ENCODE peak calls at places on chromosomes 16 and 17, in six cellular contexts. D is IMR-90, W is H9, X is trophoblast cell, I is mesenchymal stem cell, C is H1. T is an unnamed sample.

GRCh38 chr17:48528153-48528912 is 2.5 kb downstream of the HOXB1 start:
- DNase-seq in D (no peak), W (peak; percentile 74), X (no peak), I (peak; percentile 10), C (no peak), T (no peak)

GRCh38 chr16:79721186-79721745 is 120.7 kb upstream of the MAF start:
- DNase-seq in D (no peak), W (no peak), X (no peak), I (no peak), C (no peak), T (no peak)

GRCh38 chr16:70756071-70756470 is 44.9 kb downstream of the VAC14 start:
- DNase-seq in D (no peak), W (no peak), X (no peak), I (no peak), C (no peak), T (no peak)

GRCh38 chr17:38577244-38577643 is 28.5 kb downstream of the SRCIN1 start:
- DNase-seq in D (no peak), W (no peak), X (no peak), I (no peak), C (no peak), T (no peak)

GRCh38 chr16:9670058-9670457 is 512.2 kb downstream of the GRIN2A start:
- DNase-seq in D (no peak), W (peak; percentile 50), X (no peak), I (no peak), C (no peak), T (peak; percentile 31)

GRCh38 chr16:50266337-50267091 is at the start of gene ADCY7:
- DNase-seq in D (peak; percentile 78), W (peak; percentile 57), X (peak; percentile 60), I (peak; percentile 85), C (no peak), T (no peak)

GRCh38 chr17:44197107-44197506 is 2.6 kb downstream of the ATXN7L3 start:
- DNase-seq in D (no peak), W (no peak), X (no peak), I (no peak), C (no peak), T (no peak)

GRCh38 chr17:3828151-3828851 is 17.7 kb downstream of the NCBP3 start:
- DNase-seq in D (peak; percentile 86), W (no peak), X (no peak), I (peak; percentile 68), C (no peak), T (no peak)

GRCh38 chr16:1818204-1818872 is 8.3 kb downstream of the HAGH start:
- DNase-seq in D (no peak), W (no peak), X (no peak), I (no peak), C (no peak), T (no peak)

GRCh38 chr16:48064971-48065370 is 90.8 kb downstream of the ABCC12 start:
- DNase-seq in D (peak; percentile 42), W (no peak), X (peak; percentile 23), I (peak; percentile 19), C (no peak), T (no peak)

GRCh38 chr17:15930426-15930825 is 14.5 kb upstream of the ADORA2B start:
- DNase-seq in D (no peak), W (no peak), X (no peak), I (no peak), C (no peak), T (no peak)

GRCh38 chr17:41785876-41786226 is 660 bp downstream of the JUP start:
- DNase-seq in D (no peak), W (peak; percentile 87), X (no peak), I (no peak), C (no peak), T (no peak)

GRCh38 chr17:69103557-69104233 is 38.0 kb downstream of the ABCA6 start:
- DNase-seq in D (no peak), W (no peak), X (peak; percentile 98), I (no peak), C (no peak), T (no peak)

GRCh38 chr17:81967533-81968395 is 6.8 kb upstream of the NOTUM start:
- DNase-seq in D (peak; percentile 32), W (peak; percentile 95), X (peak; percentile 86), I (peak; percentile 81), C (peak; percentile 43), T (peak; percentile 83)

GRCh38 chr17:27381007-27381501 is 75.2 kb upstream of the KSR1 start:
- DNase-seq in D (peak; percentile 20), W (peak; percentile 93), X (peak; percentile 78), I (peak; percentile 38), C (peak; percentile 68), T (peak; percentile 49)

GRCh38 chr16:57092786-57093301 is 461 bp downstream of the CPNE2 start:
- DNase-seq in D (no peak), W (peak; percentile 55), X (peak; percentile 39), I (peak; percentile 42), C (no peak), T (no peak)

GRCh38 chr16:67968440-67969285 is at the start of gene SLC12A4:
- DNase-seq in D (peak; percentile 65), W (peak; percentile 93), X (peak; percentile 87), I (peak; percentile 85), C (no peak), T (peak; percentile 64)

GRCh38 chr17:72726936-72727335 is 365.6 kb downstream of the SLC39A11 start:
- DNase-seq in D (peak; percentile 77), W (no peak), X (no peak), I (peak; percentile 77), C (no peak), T (no peak)

GRCh38 chr17:45016823-45017222 is 34.6 kb downstream of the DCAKD start:
- DNase-seq in D (no peak), W (peak; percentile 81), X (peak; percentile 6), I (no peak), C (no peak), T (no peak)

GRCh38 chr17:43534909-43535308 is 11.2 kb downstream of the ETV4 start:
- DNase-seq in D (no peak), W (no peak), X (no peak), I (no peak), C (no peak), T (no peak)

GRCh38 chr17:76074390-76075363 is at the start of gene GALR2:
- DNase-seq in D (no peak), W (peak; percentile 72), X (no peak), I (no peak), C (no peak), T (no peak)

GRCh38 chr17:5759501-5759925 is 175.2 kb upstream of the NLRP1 start:
- DNase-seq in D (no peak), W (no peak), X (no peak), I (no peak), C (no peak), T (no peak)

GRCh38 chr17:1724351-1724868 is at the start of gene WDR81:
- DNase-seq in D (peak; percentile 79), W (peak; percentile 94), X (peak; percentile 74), I (peak; percentile 84), C (no peak), T (peak; percentile 68)

DNA sequence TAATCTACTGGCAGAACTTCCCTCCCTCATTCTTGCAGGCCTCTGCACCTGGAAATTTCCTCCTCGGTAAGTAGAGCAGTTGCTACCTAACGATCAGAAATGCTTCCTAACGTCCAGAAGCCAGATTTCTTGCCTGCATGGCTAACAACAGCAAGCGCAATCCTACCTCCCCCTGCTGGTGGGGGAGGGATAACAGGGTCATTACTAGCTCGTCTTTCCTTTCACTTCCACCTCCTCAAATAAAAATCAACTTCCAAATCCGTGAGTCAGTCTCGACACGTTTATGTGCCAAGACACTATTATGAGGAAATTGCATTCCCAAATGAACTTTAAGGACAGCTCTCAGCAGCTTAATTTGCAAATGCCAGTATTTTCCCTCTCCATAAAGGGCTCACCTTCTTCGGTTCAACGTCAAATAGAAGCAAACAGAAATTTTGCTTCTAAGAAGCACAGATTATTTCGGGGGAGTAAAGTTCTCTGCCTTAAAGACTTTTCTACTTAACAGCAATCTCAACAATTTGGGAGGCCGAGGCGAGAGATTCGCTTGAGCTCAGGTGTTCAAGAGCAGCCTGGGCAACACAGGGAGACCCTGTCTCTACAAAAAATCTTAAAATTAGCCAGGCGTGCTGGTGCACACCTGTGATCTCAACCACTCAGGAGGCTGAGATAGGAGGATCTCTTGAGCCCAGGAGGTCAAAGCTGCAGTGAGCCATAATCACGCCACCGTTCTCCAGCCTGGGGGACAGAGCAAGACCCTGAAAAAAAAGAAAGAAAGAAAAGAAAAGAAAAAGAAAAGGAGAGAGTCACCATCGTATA is 188.6 kb upstream of the PSMD7 start:
- DNase-seq in D (peak; percentile 2), W (peak; percentile 79), X (peak; percentile 81), I (peak; percentile 4), C (peak; percentile 69), T (peak; percentile 39)
- H2AFZ ChIP-seq in D (no peak overlapping the region), W (no peak overlapping the region), X (peak overlapping the region; percentile 35), I (no peak overlapping the region), C (peak overlapping the region; percentile 99), T (peak overlapping the region; percentile 18)

DNA sequence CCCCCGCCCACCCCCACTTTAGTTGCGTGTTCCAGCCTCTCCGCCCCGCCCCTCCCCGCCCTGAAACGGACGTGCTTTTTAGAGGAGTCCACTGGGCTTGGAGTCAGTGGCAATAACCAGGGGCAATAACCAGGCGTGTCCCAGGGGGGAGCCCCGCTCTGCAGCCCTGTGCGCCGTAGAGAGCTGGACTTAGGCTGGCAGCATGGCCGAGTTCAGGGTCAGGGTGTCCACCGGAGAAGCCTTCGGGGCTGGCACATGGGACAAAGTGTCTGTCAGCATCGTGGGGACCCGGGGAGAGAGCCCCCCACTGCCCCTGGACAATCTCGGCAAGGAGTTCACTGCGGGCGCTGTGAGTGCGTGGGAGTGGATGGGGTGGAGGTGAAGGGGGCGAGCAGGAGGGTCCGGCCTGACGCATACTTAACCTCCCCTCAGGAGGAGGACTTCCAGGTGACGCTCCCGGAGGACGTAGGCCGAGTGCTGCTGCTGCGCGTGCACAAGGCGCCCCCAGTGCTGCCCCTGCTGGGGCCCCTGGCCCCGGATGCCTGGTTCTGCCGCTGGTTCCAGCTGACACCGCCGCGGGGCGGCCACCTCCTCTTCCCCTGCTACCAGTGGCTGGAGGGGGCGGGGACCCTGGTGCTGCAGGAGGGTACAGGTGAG is at the start of gene ALOX15B:
- DNase-seq in D (no peak), W (peak; percentile 81), X (no peak), I (no peak), C (no peak), T (no peak)
- H3K23ac ChIP-seq in D (no peak within 1 kb of the TSS), W (no peak within 1 kb of the TSS), X (no peak within 1 kb of the TSS), I (no peak within 1 kb of the TSS), C (no peak within 1 kb of the TSS), T (peak within 1 kb of the TSS; percentile 34)

GRCh38 chr16:26826500-26826899 is 240.2 kb upstream of the C16orf82 start:
- DNase-seq in D (no peak), W (no peak), X (no peak), I (no peak), C (no peak), T (no peak)

GRCh38 chr16:26827386-26827785 is 239.3 kb upstream of the C16orf82 start:
- DNase-seq in D (no peak), W (no peak), X (no peak), I (no peak), C (no peak), T (no peak)

DNA sequence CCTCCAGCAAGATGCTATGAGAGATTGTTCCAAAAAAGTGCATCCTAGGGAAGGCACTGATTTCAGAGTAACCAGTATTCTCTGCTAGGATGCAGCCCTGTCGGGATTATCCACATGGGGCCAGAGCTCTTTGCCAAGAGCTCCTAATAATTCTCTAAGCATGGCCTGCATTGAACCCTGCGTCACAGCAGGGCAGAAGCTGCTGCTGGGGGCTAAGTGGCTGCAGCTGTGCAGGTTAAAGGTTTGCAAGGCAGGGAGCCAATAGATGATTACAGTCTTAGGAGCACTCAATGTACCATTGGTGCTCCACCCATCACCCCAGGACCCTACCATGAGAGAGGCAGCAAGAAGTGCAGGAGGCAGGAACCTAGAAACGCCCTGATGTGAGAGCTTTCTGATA is 236.0 kb upstream of the C16orf82 start:
- DNase-seq in D (no peak), W (no peak), X (no peak), I (no peak), C (no peak), T (no peak)
- H3K27me3 ChIP-seq in D (no peaks in the 10 kb centered on the region), W (no peaks in the 10 kb centered on the region), X (no peaks in the 10 kb centered on the region), I (no peaks in the 10 kb centered on the region), C (no peaks in the 10 kb centered on the region), T (no peaks in the 10 kb centered on the region)

GRCh38 chr16:74169687-74170522 is 126.7 kb upstream of the PSMD7 start:
- DNase-seq in D (peak; percentile 79), W (no peak), X (no peak), I (peak; percentile 72), C (no peak), T (no peak)
- H2AFZ ChIP-seq in D (no peak overlapping the region), W (no peak overlapping the region), X (no peak overlapping the region), I (peak overlapping the region; percentile 4), C (no peak overlapping the region), T (no peak overlapping the region)

T was measured in neuronal stem cell.